ENCODE peak calls at places on chromosomes 2 and 18, in six cellular contexts. W, O, P, J, R and H are unnamed samples.
A peak's percentile ranks its signal among the peaks of the same experiment; 100 is the strongest.

GRCh38 chr18:46320928-46321855 is 217.0 kb downstream of the HAUS1 start:
- DNase-seq in J (no peak), O (no peak), R (no peak), P (no peak), W (no peak), H (no peak)

GRCh38 chr2:96159084-96159830 is 14.0 kb upstream of the DUSP2 start:
- DNase-seq in W (no peak), J (no peak), P (no peak), R (no peak), O (no peak), H (no peak)

GRCh38 chr2:224712346-224712745 is 3.8 kb downstream of the CCDC195 start:
- DNase-seq in R (no peak), P (no peak), J (no peak), O (no peak), W (no peak), H (no peak)

GRCh38 chr2:68726608-68727367 is 7.8 kb upstream of the ARHGAP25 start:
- DNase-seq in P (no peak), W (peak; percentile 46), O (peak; percentile 68), R (no peak), J (no peak), H (peak; percentile 50)

GRCh38 chr2:190887089-190887488 is 6.5 kb downstream of the GLS start:
- DNase-seq in J (no peak), O (peak; percentile 48), W (no peak), R (no peak), P (no peak), H (no peak)

GRCh38 chr2:17894005-17894404 is 15.5 kb downstream of the KCNS3 start:
- DNase-seq in J (no peak), R (no peak), W (no peak), P (no peak), O (no peak), H (no peak)

GRCh38 chr2:156657809-156658208 is 221.6 kb downstream of the GPD2 start:
- DNase-seq in O (no peak), W (no peak), P (no peak), J (no peak), R (no peak), H (no peak)

GRCh38 chr2:70531419-70532130 is 22.1 kb downstream of the TGFA start:
- DNase-seq in J (no peak), O (no peak), W (no peak), R (no peak), P (no peak), H (no peak)

GRCh38 chr18:2903006-2903405 is 56.2 kb downstream of the EMILIN2 start:
- DNase-seq in W (no peak), O (no peak), R (no peak), P (no peak), J (no peak), H (no peak)

GRCh38 chr2:238921259-238921658 is 73.4 kb downstream of the TWIST2 start:
- DNase-seq in R (no peak), P (no peak), J (no peak), W (no peak), O (no peak), H (no peak)

GRCh38 chr2:177574357-177574756 is 181.8 kb downstream of the AGPS start:
- DNase-seq in W (no peak), J (no peak), P (no peak), O (no peak), R (no peak), H (no peak)

GRCh38 chr2:68774569-68775271 is 40.1 kb downstream of the ARHGAP25 start:
- DNase-seq in R (no peak), P (peak; percentile 65), W (peak; percentile 56), J (no peak), O (peak; percentile 54), H (peak; percentile 67)

GRCh38 chr2:3421053-3421452 is 41.6 kb downstream of the TRAPPC12 start:
- DNase-seq in R (no peak), W (no peak), O (no peak), J (no peak), P (no peak), H (no peak)

GRCh38 chr18:58087928-58088722 is 44.1 kb downstream of the NEDD4L start:
- DNase-seq in O (no peak), J (no peak), P (peak; percentile 17), W (no peak), R (no peak), H (no peak)

GRCh38 chr2:157748371-157749132 is 119.9 kb upstream of the ACVR1C start:
- DNase-seq in J (no peak), W (no peak), O (no peak), R (no peak), P (no peak), H (no peak)

GRCh38 chr2:214587442-214587841 is 176.6 kb downstream of the VWC2L start:
- DNase-seq in P (peak; percentile 9), W (no peak), J (peak; percentile 9), R (peak; percentile 9), O (no peak), H (no peak)

GRCh38 chr18:31049189-31049588 is 6.6 kb upstream of the DSC3 start:
- DNase-seq in O (no peak), P (no peak), J (no peak), R (no peak), W (no peak), H (no peak)

GRCh38 chr2:237956402-237956736 is 10.4 kb upstream of the UBE2F start:
- DNase-seq in P (no peak), O (no peak), R (no peak), W (no peak), J (no peak), H (no peak)

GRCh38 chr2:196101325-196101981 is 32.8 kb upstream of the DNAH7 start:
- DNase-seq in O (peak; percentile 80), R (no peak), P (peak; percentile 27), J (no peak), W (peak; percentile 27), H (peak; percentile 32)

GRCh38 chr2:25132693-25133092 is 35.7 kb downstream of the POMC start:
- DNase-seq in P (no peak), O (no peak), W (no peak), R (no peak), J (no peak), H (no peak)

GRCh38 chr2:224775638-224776037 is 59.5 kb upstream of the CCDC195 start:
- DNase-seq in P (no peak), O (no peak), W (no peak), R (no peak), J (no peak), H (no peak)

GRCh38 chr2:238645716-238646115 is 202.2 kb upstream of the TWIST2 start:
- DNase-seq in P (no peak), R (no peak), W (no peak), O (no peak), J (no peak), H (no peak)

GRCh38 chr2:200742426-200742825 is 69.3 kb upstream of the BZW1 start:
- DNase-seq in O (no peak), J (no peak), P (no peak), W (no peak), R (no peak), H (no peak)
- TF ChIP-seq TAF1 in O (no peak), J (no peak), P (no peak), W (no peak), R (no peak), H (no peak)

GRCh38 chr18:28808373-28808772 is 631.4 kb upstream of the CDH2 start:
- DNase-seq in W (no peak), P (no peak), J (no peak), O (no peak), R (no peak), H (no peak)

GRCh38 chr18:28801876-28802275 is 624.9 kb upstream of the CDH2 start:
- DNase-seq in O (no peak), P (no peak), J (no peak), R (no peak), W (no peak), H (no peak)

GRCh38 chr18:28804512-28805214 is 627.7 kb upstream of the CDH2 start:
- DNase-seq in P (no peak), W (no peak), J (no peak), R (no peak), O (no peak), H (no peak)

GRCh38 chr18:28805491-28805890 is 628.6 kb upstream of the CDH2 start:
- DNase-seq in R (no peak), O (no peak), P (no peak), W (no peak), J (no peak), H (no peak)

GRCh38 chr18:28802546-28802945 is 625.6 kb upstream of the CDH2 start:
- DNase-seq in R (no peak), J (no peak), O (no peak), P (no peak), W (no peak), H (no peak)
- TF ChIP-seq POLR2A in R (no peak), J (no peak), O (no peak), P (no peak), W (no peak), H (no peak)

GRCh38 chr2:219420687-219421086 is 2.5 kb downstream of the DES start:
- DNase-seq in W (no peak), P (no peak), O (no peak), R (no peak), J (no peak), H (no peak)

GRCh38 chr2:219423656-219424378 is 5.6 kb downstream of the DES start:
- DNase-seq in P (no peak), O (no peak), W (no peak), R (no peak), J (no peak), H (no peak)

GRCh38 chr2:219421323-219421722 is 3.1 kb downstream of the DES start:
- DNase-seq in J (no peak), P (no peak), W (no peak), R (no peak), O (no peak), H (no peak)

GRCh38 chr2:219425238-219426067 is 7.3 kb downstream of the DES start:
- DNase-seq in W (no peak), J (no peak), R (no peak), O (no peak), P (no peak), H (no peak)

DNA sequence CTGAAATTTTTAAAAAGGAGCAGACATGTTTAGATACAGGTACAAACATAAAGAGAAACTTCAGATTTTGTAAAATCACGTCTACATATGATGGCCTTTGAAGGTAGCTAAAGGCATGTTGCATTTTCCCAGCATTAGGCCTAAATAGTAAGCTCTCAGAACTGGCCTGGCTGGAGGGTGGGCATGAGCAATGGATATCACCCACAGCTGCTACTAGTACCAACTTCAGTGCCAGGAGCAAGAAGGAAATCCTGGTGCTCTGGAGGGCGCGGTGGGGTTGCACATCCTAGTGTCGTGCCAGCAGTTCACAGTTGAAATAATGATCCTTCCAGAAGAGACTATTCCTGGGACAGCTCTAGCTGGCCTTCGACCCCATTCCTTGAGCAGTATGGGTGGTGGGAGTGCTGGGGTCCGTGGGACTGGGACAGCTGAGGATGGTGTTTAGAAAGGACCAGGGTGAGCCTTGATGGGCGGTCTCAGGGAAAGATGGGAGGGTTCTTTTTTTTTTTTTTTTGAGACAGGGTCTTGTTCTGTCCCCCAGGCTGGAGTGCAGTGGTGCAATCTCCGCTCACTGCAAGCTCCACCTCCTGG is 4.9 kb downstream of the DES start:
- DNase-seq in P (no peak), R (no peak), O (no peak), J (no peak), W (no peak), H (no peak)
- TF ChIP-seq POLR2AphosphoS5 in P (no peak), R (no peak), O (no peak), J (no peak), W (no peak), H (no peak)

DNA sequence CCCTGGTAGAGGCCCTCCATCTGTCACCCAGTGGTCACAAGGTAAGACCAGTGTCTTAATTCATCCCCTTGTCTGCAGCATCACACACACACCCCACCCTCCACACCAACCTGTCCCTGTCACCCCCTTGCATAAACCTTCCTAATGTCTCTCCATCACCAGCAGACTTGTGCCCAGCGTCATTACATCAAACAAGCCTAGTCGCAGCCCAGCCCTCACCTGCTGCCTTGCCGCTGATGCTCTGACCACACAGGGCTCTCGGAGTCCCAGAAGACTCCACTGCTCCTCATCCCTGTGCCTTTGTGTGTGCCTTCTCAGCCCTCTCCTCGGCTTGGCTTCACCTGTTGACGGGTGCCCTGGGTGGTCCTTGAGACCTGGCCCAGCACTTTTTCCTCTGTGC is 171.2 kb downstream of the GLI2 start:
- DNase-seq in P (no peak), O (no peak), R (no peak), W (no peak), J (no peak), H (no peak)
- TF ChIP-seq TAF1 in P (no peak), O (no peak), R (no peak), W (no peak), J (no peak), H (no peak)